ENCODE peak calls at places on chromosomes 11 and 22, in five cellular contexts. T is fibroblast of the aortic adventitia; N is effector memory CD4-positive, alpha-beta T cell; C is activated naive CD8-positive, alpha-beta T cell treated with anti-CD3 and anti-CD28 coated beads, Interleukin-2, amount 50 U/mL, for 24 hours; P is iris pigment epithelial cell. E is an unnamed sample.

GRCh38 chr11:119108151-119108856 is 1.2 kb downstream of the C2CD2L start:
- DNase-seq in T (peak), N (no peak), C (no peak), P (peak), E (no peak)

GRCh38 chr11:80163441-80163840 is 722.6 kb upstream of the TENM4 start:
- DNase-seq in T (no peak), N (no peak), C (no peak), P (no peak), E (no peak)

GRCh38 chr22:30312053-30312452 is 14.7 kb downstream of the TBC1D10A start:
- DNase-seq in T (peak), N (no peak), C (no peak), P (peak), E (no peak)

GRCh38 chr22:44738347-44738715 is 14.0 kb upstream of the ARHGAP8 start:
- DNase-seq in T (no peak), N (no peak), C (no peak), P (peak), E (no peak)

GRCh38 chr11:65554057-65554818 is 3.9 kb downstream of the LTBP3 start:
- DNase-seq in T (no peak), N (no peak), C (no peak), P (no peak), E (no peak)

GRCh38 chr22:25760294-25760693 is 18.3 kb downstream of the MYO18B start:
- DNase-seq in T (peak), N (no peak), C (no peak), P (no peak), E (no peak)

GRCh38 chr11:68503281-68503687 is 42.7 kb downstream of the PPP6R3 start:
- DNase-seq in T (no peak), N (no peak), C (no peak), P (no peak), E (no peak)

GRCh38 chr11:116211166-116211565 is 561.6 kb downstream of the BUD13 start:
- DNase-seq in T (no peak), N (no peak), C (no peak), P (no peak), E (no peak)

GRCh38 chr11:58979222-58979621 is 39.9 kb downstream of the GLYATL1 start:
- DNase-seq in T (no peak), N (no peak), C (no peak), P (no peak), E (no peak)

GRCh38 chr22:36201630-36202312 is at the start of gene APOL4:
- DNase-seq in T (peak), N (no peak), C (no peak), P (no peak), E (peak)

GRCh38 chr11:88704505-88704904 is 361.3 kb downstream of the GRM5 start:
- DNase-seq in T (peak), N (no peak), C (no peak), P (peak), E (no peak)

GRCh38 chr11:75659836-75660235 is 9.0 kb downstream of the MAP6 start:
- DNase-seq in T (peak), N (no peak), C (no peak), P (no peak), E (no peak)

GRCh38 chr11:19079643-19080440 is 19.3 kb upstream of the MRGPRX2 start:
- DNase-seq in T (peak), N (no peak), C (no peak), P (peak), E (peak)

GRCh38 chr11:13284776-13285588 is 7.4 kb downstream of the BMAL1 start:
- DNase-seq in T (no peak), N (no peak), C (no peak), P (no peak), E (no peak)

GRCh38 chr22:22030493-22031182 is 48.1 kb upstream of the TOP3B start:
- DNase-seq in T (peak), N (no peak), C (no peak), P (peak), E (no peak)

GRCh38 chr11:103897156-103897555 is 139.3 kb upstream of the DDI1 start:
- DNase-seq in T (no peak), N (no peak), C (no peak), P (peak), E (no peak)

GRCh38 chr11:117554601-117555333 is 227.1 kb downstream of the CEP164 start:
- DNase-seq in T (no peak), N (no peak), C (no peak), P (no peak), E (no peak)

GRCh38 chr22:19346677-19347265 is 55.3 kb upstream of the CLTCL1 start:
- DNase-seq in T (no peak), N (no peak), C (no peak), P (no peak), E (no peak)

GRCh38 chr22:23270212-23270733 is 90.0 kb downstream of the BCR start:
- DNase-seq in T (no peak), N (no peak), C (no peak), P (no peak), E (no peak)

GRCh38 chr22:49119551-49119952 is 708.1 kb downstream of the BRD1 start:
- DNase-seq in T (no peak), N (no peak), C (no peak), P (no peak), E (no peak)

GRCh38 chr11:43541993-43542392 is 138.5 kb upstream of the HSD17B12 start:
- DNase-seq in T (no peak), N (no peak), C (no peak), P (no peak), E (no peak)

GRCh38 chr11:87007938-87008337 is 29.8 kb upstream of the TMEM135 start:
- DNase-seq in T (peak), N (no peak), C (no peak), P (peak), E (no peak)

GRCh38 chr11:12540913-12541587 is 133.2 kb upstream of the TEAD1 start:
- DNase-seq in T (peak), N (no peak), C (no peak), P (peak), E (no peak)

GRCh38 chr22:43829904-43830851 is 18.1 kb upstream of the EFCAB6 start:
- DNase-seq in T (peak), N (no peak), C (no peak), P (no peak), E (peak)

GRCh38 chr11:7165911-7166310 is 77.1 kb downstream of the RBMXL2 start:
- DNase-seq in T (peak), N (no peak), C (no peak), P (no peak), E (peak)

GRCh38 chr11:118620529-118621070 is 13.2 kb downstream of the PHLDB1 start:
- DNase-seq in T (no peak), N (no peak), C (no peak), P (no peak), E (no peak)

GRCh38 chr11:93481279-93481678 is 61.9 kb downstream of the SMCO4 start:
- DNase-seq in T (no peak), N (no peak), C (no peak), P (no peak), E (no peak)

GRCh38 chr22:44337658-44338004 is 24.9 kb upstream of the SHISAL1 start:
- DNase-seq in T (peak), N (no peak), C (peak), P (peak), E (no peak)

GRCh38 chr11:112519749-112520148 is 259.1 kb upstream of the PLET1 start:
- DNase-seq in T (no peak), N (no peak), C (no peak), P (no peak), E (no peak)

GRCh38 chr22:45934659-45935341 is 42.2 kb downstream of the WNT7B start:
- DNase-seq in T (peak), N (no peak), C (no peak), P (peak), E (no peak)

GRCh38 chr22:30445438-30445936 is 19.9 kb downstream of the MTFP1 start:
- DNase-seq in T (no peak), N (no peak), C (no peak), P (peak), E (no peak)

E was measured in NCI-H446 treated with DMSO at 0.1 percent for 48 hours.